ENCODE peak calls at places on chromosome 4, in five cellular contexts. One of them, this sample, is unnamed.

GRCh38 chr4:161817822-161818412 is 345.9 kb downstream of the FSTL5 start:
- DNase-seq in trophoblast cell: no peak
- DNase-seq in A172: peak; percentile 66
- DNase-seq in activated CD8-positive, alpha-beta memory T cell treated with anti-CD3 and anti-CD28 coated beads for 48 hours: no peak
- DNase-seq in prostate gland: no peak
- DNase-seq in this sample: no peak

GRCh38 chr4:8600266-8600665 is 7.7 kb downstream of the CPZ start:
- DNase-seq in trophoblast cell: no peak
- DNase-seq in A172: no peak
- DNase-seq in activated CD8-positive, alpha-beta memory T cell treated with anti-CD3 and anti-CD28 coated beads for 48 hours: no peak
- DNase-seq in prostate gland: no peak
- DNase-seq in this sample: no peak

GRCh38 chr4:97215426-97215825 is 927.9 kb downstream of the STPG2 start:
- DNase-seq in trophoblast cell: no peak
- DNase-seq in A172: no peak
- DNase-seq in activated CD8-positive, alpha-beta memory T cell treated with anti-CD3 and anti-CD28 coated beads for 48 hours: no peak
- DNase-seq in prostate gland: no peak
- DNase-seq in this sample: no peak

GRCh38 chr4:137129471-137130244 is 402.6 kb downstream of the PCDH18 start:
- DNase-seq in trophoblast cell: no peak
- DNase-seq in A172: no peak
- DNase-seq in activated CD8-positive, alpha-beta memory T cell treated with anti-CD3 and anti-CD28 coated beads for 48 hours: no peak
- DNase-seq in prostate gland: no peak
- DNase-seq in this sample: no peak

GRCh38 chr4:76620723-76621463 is 185.9 kb downstream of the SHROOM3 start:
- DNase-seq in trophoblast cell: no peak
- DNase-seq in A172: no peak
- DNase-seq in activated CD8-positive, alpha-beta memory T cell treated with anti-CD3 and anti-CD28 coated beads for 48 hours: no peak
- DNase-seq in prostate gland: no peak
- DNase-seq in this sample: peak; percentile 66

GRCh38 chr4:138727704-138728103 is 287.9 kb upstream of the NOCT start:
- DNase-seq in trophoblast cell: no peak
- DNase-seq in A172: no peak
- DNase-seq in activated CD8-positive, alpha-beta memory T cell treated with anti-CD3 and anti-CD28 coated beads for 48 hours: no peak
- DNase-seq in prostate gland: no peak
- DNase-seq in this sample: no peak

GRCh38 chr4:77104405-77105292 is 28.9 kb upstream of the CCNI start:
- DNase-seq in trophoblast cell: no peak
- DNase-seq in A172: no peak
- DNase-seq in activated CD8-positive, alpha-beta memory T cell treated with anti-CD3 and anti-CD28 coated beads for 48 hours: no peak
- DNase-seq in prostate gland: peak; percentile 72
- DNase-seq in this sample: peak; percentile 24

GRCh38 chr4:132513491-132513890 is 635.6 kb upstream of the PCDH10 start:
- DNase-seq in trophoblast cell: peak; percentile 54
- DNase-seq in A172: no peak
- DNase-seq in activated CD8-positive, alpha-beta memory T cell treated with anti-CD3 and anti-CD28 coated beads for 48 hours: no peak
- DNase-seq in prostate gland: no peak
- DNase-seq in this sample: no peak

GRCh38 chr4:105474110-105474518 is 252 bp upstream of the PPA2 start:
- DNase-seq in trophoblast cell: no peak
- DNase-seq in A172: peak; percentile 72
- DNase-seq in activated CD8-positive, alpha-beta memory T cell treated with anti-CD3 and anti-CD28 coated beads for 48 hours: no peak
- DNase-seq in prostate gland: no peak
- DNase-seq in this sample: peak; percentile 89

GRCh38 chr4:159946983-159947645 is 844.2 kb downstream of the RAPGEF2 start:
- DNase-seq in trophoblast cell: peak; percentile 20
- DNase-seq in A172: peak; percentile 65
- DNase-seq in activated CD8-positive, alpha-beta memory T cell treated with anti-CD3 and anti-CD28 coated beads for 48 hours: no peak
- DNase-seq in prostate gland: peak; percentile 19
- DNase-seq in this sample: peak; percentile 61

GRCh38 chr4:16642897-16643296 is 255.5 kb downstream of the LDB2 start:
- DNase-seq in trophoblast cell: no peak
- DNase-seq in A172: no peak
- DNase-seq in activated CD8-positive, alpha-beta memory T cell treated with anti-CD3 and anti-CD28 coated beads for 48 hours: no peak
- DNase-seq in prostate gland: no peak
- DNase-seq in this sample: no peak

GRCh38 chr4:26568446-26568994 is 15.4 kb upstream of the TBC1D19 start:
- DNase-seq in trophoblast cell: peak; percentile 18
- DNase-seq in A172: peak; percentile 80
- DNase-seq in activated CD8-positive, alpha-beta memory T cell treated with anti-CD3 and anti-CD28 coated beads for 48 hours: no peak
- DNase-seq in prostate gland: no peak
- DNase-seq in this sample: no peak

This sample was measured in small intestine.